ENCODE peak calls at places on chromosomes 4 and X, in six cellular contexts. One of them, this sample, is unnamed. For H3K4me1, the result is how much of the 10 kb centered on the place peaks cover.

GRCh38 chr4:83010111-83010521 is 507 bp downstream of the LIN54 start:
- DNase-seq in kidney: no peak
- DNase-seq in fibroblast of lung: peak
- DNase-seq in sigmoid colon: no peak
- DNase-seq in effector memory CD4-positive, alpha-beta T cell: no peak
- DNase-seq in upper lobe of left lung: no peak
- DNase-seq in this sample: no peak

GRCh38 chrX:38342853-38343778 is 9.3 kb upstream of the OTC start:
- DNase-seq in kidney: no peak
- DNase-seq in fibroblast of lung: no peak
- DNase-seq in sigmoid colon: no peak
- DNase-seq in effector memory CD4-positive, alpha-beta T cell: no peak
- DNase-seq in upper lobe of left lung: no peak
- DNase-seq in this sample: no peak

GRCh38 chr4:109916003-109916399 is 3.3 kb downstream of the EGF start:
- DNase-seq in kidney: no peak
- DNase-seq in fibroblast of lung: no peak
- DNase-seq in sigmoid colon: no peak
- DNase-seq in effector memory CD4-positive, alpha-beta T cell: no peak
- DNase-seq in upper lobe of left lung: no peak
- DNase-seq in this sample: no peak

GRCh38 chr4:86014599-86014998 is 345.3 kb downstream of the MAPK10 start:
- DNase-seq in kidney: no peak
- DNase-seq in fibroblast of lung: no peak
- DNase-seq in sigmoid colon: no peak
- DNase-seq in effector memory CD4-positive, alpha-beta T cell: no peak
- DNase-seq in upper lobe of left lung: no peak
- DNase-seq in this sample: no peak

GRCh38 chr4:84680956-84681355 is 98.0 kb downstream of the CDS1 start:
- DNase-seq in kidney: no peak
- DNase-seq in fibroblast of lung: no peak
- DNase-seq in sigmoid colon: no peak
- DNase-seq in effector memory CD4-positive, alpha-beta T cell: no peak
- DNase-seq in upper lobe of left lung: no peak
- DNase-seq in this sample: no peak

GRCh38 chr4:149884529-149885206 is 69.0 kb upstream of the IQCM start:
- DNase-seq in kidney: no peak
- DNase-seq in fibroblast of lung: no peak
- DNase-seq in sigmoid colon: no peak
- DNase-seq in effector memory CD4-positive, alpha-beta T cell: no peak
- DNase-seq in upper lobe of left lung: no peak
- DNase-seq in this sample: no peak

GRCh38 chr4:166991162-166991561 is 243.1 kb downstream of the SPOCK3 start:
- DNase-seq in kidney: no peak
- DNase-seq in fibroblast of lung: peak
- DNase-seq in sigmoid colon: no peak
- DNase-seq in effector memory CD4-positive, alpha-beta T cell: no peak
- DNase-seq in upper lobe of left lung: no peak
- DNase-seq in this sample: no peak

GRCh38 chrX:24100713-24101112 is 46.0 kb downstream of the EIF2S3 start:
- DNase-seq in kidney: no peak
- DNase-seq in fibroblast of lung: peak
- DNase-seq in sigmoid colon: no peak
- DNase-seq in effector memory CD4-positive, alpha-beta T cell: no peak
- DNase-seq in upper lobe of left lung: no peak
- DNase-seq in this sample: no peak

GRCh38 chrX:130212371-130212770 is 40.6 kb downstream of the RAB33A start:
- DNase-seq in kidney: no peak
- DNase-seq in fibroblast of lung: no peak
- DNase-seq in sigmoid colon: no peak
- DNase-seq in effector memory CD4-positive, alpha-beta T cell: no peak
- DNase-seq in upper lobe of left lung: no peak
- DNase-seq in this sample: no peak

DNA sequence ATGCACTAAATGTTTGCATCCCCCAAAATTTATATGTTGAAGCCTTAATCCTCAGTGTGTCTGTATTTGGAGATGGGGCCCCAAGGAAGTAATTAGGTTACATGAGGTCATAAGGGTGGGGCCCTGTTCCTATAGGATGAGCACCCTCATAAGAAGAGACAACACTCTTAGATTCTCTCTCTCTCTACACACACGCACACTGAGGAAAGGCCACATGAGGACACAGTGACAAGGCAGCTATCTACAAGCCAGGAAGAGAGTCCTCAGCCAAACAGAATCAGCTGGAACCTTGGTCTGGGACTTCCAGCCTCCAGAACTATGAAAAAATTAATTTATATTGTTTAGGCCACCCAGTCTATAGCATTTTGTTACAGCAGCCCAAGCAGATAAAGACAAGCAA is 69.3 kb upstream of the NOCT start:
- DNase-seq in kidney: no peak
- DNase-seq in fibroblast of lung: no peak
- DNase-seq in sigmoid colon: no peak
- DNase-seq in effector memory CD4-positive, alpha-beta T cell: no peak
- DNase-seq in upper lobe of left lung: no peak
- DNase-seq in this sample: no peak
- H3K4me3 ChIP-seq in kidney: no peak
- H3K4me3 ChIP-seq in fibroblast of lung: no peak
- H3K4me3 ChIP-seq in sigmoid colon: no peak
- H3K4me3 ChIP-seq in effector memory CD4-positive, alpha-beta T cell: no peak
- H3K4me3 ChIP-seq in upper lobe of left lung: no peak
- H3K4me3 ChIP-seq in this sample: no peak

GRCh38 chr4:1641671-1642070 is 42.4 kb downstream of the FAM53A start:
- DNase-seq in kidney: no peak
- DNase-seq in fibroblast of lung: no peak
- DNase-seq in sigmoid colon: no peak
- DNase-seq in effector memory CD4-positive, alpha-beta T cell: no peak
- DNase-seq in upper lobe of left lung: no peak
- DNase-seq in this sample: no peak
- H3K4me1 ChIP-seq in kidney: under half
- H3K4me1 ChIP-seq in fibroblast of lung: under half
- H3K4me1 ChIP-seq in sigmoid colon: under half
- H3K4me1 ChIP-seq in effector memory CD4-positive, alpha-beta T cell: under half
- H3K4me1 ChIP-seq in upper lobe of left lung: under half
- H3K4me1 ChIP-seq in this sample: under half

GRCh38 chr4:169663402-169663801 is 43.0 kb downstream of the CLCN3 start:
- DNase-seq in kidney: no peak
- DNase-seq in fibroblast of lung: no peak
- DNase-seq in sigmoid colon: no peak
- DNase-seq in effector memory CD4-positive, alpha-beta T cell: no peak
- DNase-seq in upper lobe of left lung: no peak
- DNase-seq in this sample: no peak

GRCh38 chr4:169658970-169659735 is 38.8 kb downstream of the CLCN3 start:
- DNase-seq in kidney: no peak
- DNase-seq in fibroblast of lung: no peak
- DNase-seq in sigmoid colon: no peak
- DNase-seq in effector memory CD4-positive, alpha-beta T cell: no peak
- DNase-seq in upper lobe of left lung: no peak
- DNase-seq in this sample: no peak

GRCh38 chr4:169659736-169660670 is 39.6 kb downstream of the CLCN3 start:
- DNase-seq in kidney: peak
- DNase-seq in fibroblast of lung: peak
- DNase-seq in sigmoid colon: peak
- DNase-seq in effector memory CD4-positive, alpha-beta T cell: peak
- DNase-seq in upper lobe of left lung: peak
- DNase-seq in this sample: peak

GRCh38 chr4:169662226-169662625 is 41.8 kb downstream of the CLCN3 start:
- DNase-seq in kidney: no peak
- DNase-seq in fibroblast of lung: no peak
- DNase-seq in sigmoid colon: no peak
- DNase-seq in effector memory CD4-positive, alpha-beta T cell: no peak
- DNase-seq in upper lobe of left lung: no peak
- DNase-seq in this sample: no peak

GRCh38 chr4:169660929-169661328 is 40.6 kb downstream of the CLCN3 start:
- DNase-seq in kidney: no peak
- DNase-seq in fibroblast of lung: no peak
- DNase-seq in sigmoid colon: no peak
- DNase-seq in effector memory CD4-positive, alpha-beta T cell: no peak
- DNase-seq in upper lobe of left lung: no peak
- DNase-seq in this sample: no peak
- H3K4me3 ChIP-seq in kidney: no peak
- H3K4me3 ChIP-seq in fibroblast of lung: peak
- H3K4me3 ChIP-seq in sigmoid colon: peak
- H3K4me3 ChIP-seq in effector memory CD4-positive, alpha-beta T cell: no peak
- H3K4me3 ChIP-seq in upper lobe of left lung: no peak
- H3K4me3 ChIP-seq in this sample: no peak

GRCh38 chr4:94804613-94805012 is 46.9 kb downstream of the BMPR1B start:
- DNase-seq in kidney: no peak
- DNase-seq in fibroblast of lung: no peak
- DNase-seq in sigmoid colon: no peak
- DNase-seq in effector memory CD4-positive, alpha-beta T cell: no peak
- DNase-seq in upper lobe of left lung: no peak
- DNase-seq in this sample: no peak
- H3K4me1 ChIP-seq in kidney: under half
- H3K4me1 ChIP-seq in fibroblast of lung: under half
- H3K4me1 ChIP-seq in sigmoid colon: under half
- H3K4me1 ChIP-seq in effector memory CD4-positive, alpha-beta T cell: under half
- H3K4me1 ChIP-seq in upper lobe of left lung: under half
- H3K4me1 ChIP-seq in this sample: under half

DNA sequence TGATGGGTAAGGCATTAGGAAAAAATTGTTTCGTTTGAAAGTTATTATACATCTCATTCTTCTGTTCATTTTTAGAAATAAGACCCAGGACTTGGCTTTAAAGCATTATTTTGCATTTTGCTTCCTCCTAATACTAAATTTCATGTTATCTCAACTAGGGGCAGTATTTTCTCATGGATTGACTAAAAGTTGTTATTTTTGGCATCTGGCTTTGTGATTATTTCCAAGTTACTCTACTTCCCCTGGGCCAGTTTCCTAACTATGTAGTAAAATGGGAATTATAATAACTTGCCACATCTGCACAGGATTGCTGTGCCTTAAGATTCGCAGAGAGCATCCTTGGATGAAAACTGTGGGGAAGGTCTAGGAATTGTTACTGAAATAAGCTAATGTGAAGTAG is 3.0 kb downstream of the RBPJ start:
- DNase-seq in kidney: no peak
- DNase-seq in fibroblast of lung: peak
- DNase-seq in sigmoid colon: no peak
- DNase-seq in effector memory CD4-positive, alpha-beta T cell: no peak
- DNase-seq in upper lobe of left lung: no peak
- DNase-seq in this sample: no peak
- H3K4me3 ChIP-seq in kidney: no peak
- H3K4me3 ChIP-seq in fibroblast of lung: peak
- H3K4me3 ChIP-seq in sigmoid colon: no peak
- H3K4me3 ChIP-seq in effector memory CD4-positive, alpha-beta T cell: no peak
- H3K4me3 ChIP-seq in upper lobe of left lung: no peak
- H3K4me3 ChIP-seq in this sample: no peak

DNA sequence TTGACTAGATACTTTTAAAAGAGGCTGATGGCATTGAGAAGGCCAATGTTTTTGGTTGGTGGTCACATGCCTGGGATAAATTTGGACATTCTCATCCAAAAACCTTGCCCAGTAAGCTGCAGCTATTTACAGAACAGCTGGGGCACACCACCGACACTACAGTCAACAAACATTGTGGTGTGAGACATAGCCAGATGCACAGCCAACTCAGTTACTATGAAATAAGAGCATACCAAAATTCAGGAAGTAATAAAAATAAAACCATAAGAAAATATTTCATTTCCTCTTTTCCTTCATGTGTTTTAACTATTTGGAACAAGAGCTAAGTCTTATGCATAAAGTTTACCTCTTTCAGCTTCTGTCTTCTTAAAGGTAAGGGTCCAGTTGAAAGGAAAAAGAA is 8.8 kb downstream of the PPM1K start:
- DNase-seq in kidney: no peak
- DNase-seq in fibroblast of lung: peak
- DNase-seq in sigmoid colon: no peak
- DNase-seq in effector memory CD4-positive, alpha-beta T cell: no peak
- DNase-seq in upper lobe of left lung: no peak
- DNase-seq in this sample: no peak
- H3K4me1 ChIP-seq in kidney: under half
- H3K4me1 ChIP-seq in fibroblast of lung: under half
- H3K4me1 ChIP-seq in sigmoid colon: under half
- H3K4me1 ChIP-seq in effector memory CD4-positive, alpha-beta T cell: under half
- H3K4me1 ChIP-seq in upper lobe of left lung: under half
- H3K4me1 ChIP-seq in this sample: under half

GRCh38 chr4:158809611-158810486 is 41.0 kb downstream of the FNIP2 start:
- DNase-seq in kidney: no peak
- DNase-seq in fibroblast of lung: peak
- DNase-seq in sigmoid colon: no peak
- DNase-seq in effector memory CD4-positive, alpha-beta T cell: no peak
- DNase-seq in upper lobe of left lung: peak
- DNase-seq in this sample: no peak
- H3K4me3 ChIP-seq in kidney: peak
- H3K4me3 ChIP-seq in fibroblast of lung: no peak
- H3K4me3 ChIP-seq in sigmoid colon: no peak
- H3K4me3 ChIP-seq in effector memory CD4-positive, alpha-beta T cell: no peak
- H3K4me3 ChIP-seq in upper lobe of left lung: peak
- H3K4me3 ChIP-seq in this sample: no peak

GRCh38 chrX:78643874-78644273 is 15.3 kb downstream of the RTL3 start:
- DNase-seq in kidney: no peak
- DNase-seq in fibroblast of lung: no peak
- DNase-seq in sigmoid colon: no peak
- DNase-seq in effector memory CD4-positive, alpha-beta T cell: no peak
- DNase-seq in upper lobe of left lung: no peak
- DNase-seq in this sample: no peak
- H3K4me1 ChIP-seq in kidney: under half
- H3K4me1 ChIP-seq in fibroblast of lung: under half
- H3K4me1 ChIP-seq in sigmoid colon: under half
- H3K4me1 ChIP-seq in effector memory CD4-positive, alpha-beta T cell: under half
- H3K4me1 ChIP-seq in upper lobe of left lung: under half
- H3K4me1 ChIP-seq in this sample: under half

GRCh38 chr4:182808673-182809416 is 108.3 kb downstream of the DCTD start:
- DNase-seq in kidney: no peak
- DNase-seq in fibroblast of lung: peak
- DNase-seq in sigmoid colon: no peak
- DNase-seq in effector memory CD4-positive, alpha-beta T cell: peak
- DNase-seq in upper lobe of left lung: no peak
- DNase-seq in this sample: no peak

GRCh38 chr4:182809417-182810102 is 107.6 kb downstream of the DCTD start:
- DNase-seq in kidney: no peak
- DNase-seq in fibroblast of lung: peak
- DNase-seq in sigmoid colon: no peak
- DNase-seq in effector memory CD4-positive, alpha-beta T cell: no peak
- DNase-seq in upper lobe of left lung: no peak
- DNase-seq in this sample: no peak

GRCh38 chr4:182807346-182807745 is 109.8 kb downstream of the DCTD start:
- DNase-seq in kidney: no peak
- DNase-seq in fibroblast of lung: no peak
- DNase-seq in sigmoid colon: no peak
- DNase-seq in effector memory CD4-positive, alpha-beta T cell: no peak
- DNase-seq in upper lobe of left lung: no peak
- DNase-seq in this sample: no peak

GRCh38 chr4:182807841-182808548 is 109.2 kb downstream of the DCTD start:
- DNase-seq in kidney: no peak
- DNase-seq in fibroblast of lung: no peak
- DNase-seq in sigmoid colon: no peak
- DNase-seq in effector memory CD4-positive, alpha-beta T cell: no peak
- DNase-seq in upper lobe of left lung: no peak
- DNase-seq in this sample: no peak

DNA sequence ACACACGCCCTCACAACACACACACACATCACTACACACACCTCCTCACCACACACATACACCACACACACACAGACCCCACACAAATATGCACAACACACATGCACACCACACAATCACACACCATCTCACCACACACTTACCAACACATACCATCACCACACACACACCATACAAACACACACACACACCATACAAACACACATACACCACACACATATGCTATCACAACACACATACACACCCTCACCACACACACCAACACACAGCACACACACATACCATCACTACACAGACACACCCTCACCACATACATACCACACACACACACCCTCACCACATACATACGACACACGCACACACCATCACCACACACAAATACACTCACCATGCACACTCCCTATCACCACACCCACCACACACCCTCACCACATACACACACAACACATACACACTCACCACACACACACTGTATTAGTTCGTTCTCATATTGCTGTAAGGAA is 107.0 kb downstream of the DCTD start:
- DNase-seq in kidney: no peak
- DNase-seq in fibroblast of lung: no peak
- DNase-seq in sigmoid colon: no peak
- DNase-seq in effector memory CD4-positive, alpha-beta T cell: no peak
- DNase-seq in upper lobe of left lung: no peak
- DNase-seq in this sample: no peak
- H3K4me3 ChIP-seq in kidney: no peak
- H3K4me3 ChIP-seq in fibroblast of lung: no peak
- H3K4me3 ChIP-seq in sigmoid colon: no peak
- H3K4me3 ChIP-seq in effector memory CD4-positive, alpha-beta T cell: no peak
- H3K4me3 ChIP-seq in upper lobe of left lung: no peak
- H3K4me3 ChIP-seq in this sample: no peak